ENCODE peak calls at places on chromosomes 3 and 15, in six cellular contexts. One of them, this sample, is unnamed.
A peak's percentile ranks its signal among the peaks of the same experiment; 100 is the strongest.

GRCh38 chr15:56052389-56053045 is 59.1 kb upstream of the NEDD4 start:
- DNase-seq in SK-N-SH: peak; percentile 36
- DNase-seq in glutamatergic neuron: no peak
- DNase-seq in mucosa of descending colon: no peak
- DNase-seq in BE2C: no peak
- DNase-seq in LNCaP clone FGC: no peak
- DNase-seq in this sample: no peak

GRCh38 chr15:86650084-86650483 is 570.4 kb downstream of the AGBL1 start:
- DNase-seq in mucosa of descending colon: peak; percentile 45
- DNase-seq in SK-N-SH: no peak
- DNase-seq in BE2C: no peak
- DNase-seq in LNCaP clone FGC: no peak
- DNase-seq in glutamatergic neuron: no peak
- DNase-seq in this sample: no peak

GRCh38 chr3:142853270-142854163 is 35.4 kb downstream of the PCOLCE2 start:
- DNase-seq in glutamatergic neuron: no peak
- DNase-seq in LNCaP clone FGC: no peak
- DNase-seq in mucosa of descending colon: no peak
- DNase-seq in BE2C: peak; percentile 22
- DNase-seq in SK-N-SH: no peak
- DNase-seq in this sample: no peak

GRCh38 chr3:186583820-186584219 is 13.3 kb downstream of the DNAJB11 start:
- DNase-seq in SK-N-SH: no peak
- DNase-seq in BE2C: no peak
- DNase-seq in mucosa of descending colon: no peak
- DNase-seq in glutamatergic neuron: no peak
- DNase-seq in LNCaP clone FGC: no peak
- DNase-seq in this sample: no peak

GRCh38 chr3:178960191-178960590 is 111.4 kb downstream of the ZMAT3 start:
- DNase-seq in glutamatergic neuron: no peak
- DNase-seq in SK-N-SH: no peak
- DNase-seq in BE2C: no peak
- DNase-seq in mucosa of descending colon: no peak
- DNase-seq in LNCaP clone FGC: no peak
- DNase-seq in this sample: no peak

GRCh38 chr3:71247221-71247947 is 336.1 kb downstream of the FOXP1 start:
- DNase-seq in LNCaP clone FGC: no peak
- DNase-seq in BE2C: peak; percentile 76
- DNase-seq in mucosa of descending colon: no peak
- DNase-seq in glutamatergic neuron: peak; percentile 76
- DNase-seq in SK-N-SH: peak; percentile 50
- DNase-seq in this sample: no peak

GRCh38 chr3:58164199-58164879 is 46.4 kb downstream of the DNASE1L3 start:
- DNase-seq in BE2C: peak; percentile 15
- DNase-seq in LNCaP clone FGC: peak; percentile 91
- DNase-seq in SK-N-SH: peak; percentile 89
- DNase-seq in mucosa of descending colon: no peak
- DNase-seq in glutamatergic neuron: no peak
- DNase-seq in this sample: no peak

GRCh38 chr3:2839886-2840285 is 270.3 kb downstream of the IL5RA start:
- DNase-seq in BE2C: no peak
- DNase-seq in SK-N-SH: no peak
- DNase-seq in mucosa of descending colon: no peak
- DNase-seq in LNCaP clone FGC: no peak
- DNase-seq in glutamatergic neuron: no peak
- DNase-seq in this sample: no peak

GRCh38 chr15:77817434-77817833 is 184.7 kb upstream of the LINGO1 start:
- DNase-seq in SK-N-SH: no peak
- DNase-seq in LNCaP clone FGC: peak; percentile 71
- DNase-seq in mucosa of descending colon: no peak
- DNase-seq in BE2C: no peak
- DNase-seq in glutamatergic neuron: no peak
- DNase-seq in this sample: no peak

GRCh38 chr15:63041982-63042878 is at the start of gene TPM1:
- DNase-seq in glutamatergic neuron: peak; percentile 70
- DNase-seq in SK-N-SH: peak; percentile 83
- DNase-seq in mucosa of descending colon: peak; percentile 84
- DNase-seq in LNCaP clone FGC: no peak
- DNase-seq in BE2C: peak; percentile 87
- DNase-seq in this sample: no peak

GRCh38 chr15:93087825-93088199 is 1.2 kb downstream of the RGMA start:
- DNase-seq in LNCaP clone FGC: no peak
- DNase-seq in SK-N-SH: peak; percentile 81
- DNase-seq in glutamatergic neuron: peak; percentile 81
- DNase-seq in mucosa of descending colon: peak; percentile 76
- DNase-seq in BE2C: peak; percentile 57
- DNase-seq in this sample: peak; percentile 69

GRCh38 chr3:118943597-118943996 is 91.0 kb downstream of the IGSF11 start:
- DNase-seq in BE2C: no peak
- DNase-seq in glutamatergic neuron: no peak
- DNase-seq in SK-N-SH: peak; percentile 13
- DNase-seq in LNCaP clone FGC: no peak
- DNase-seq in mucosa of descending colon: no peak
- DNase-seq in this sample: no peak

GRCh38 chr3:44554626-44555592 is at the start of gene ZKSCAN7:
- DNase-seq in mucosa of descending colon: peak; percentile 56
- DNase-seq in glutamatergic neuron: peak; percentile 85
- DNase-seq in LNCaP clone FGC: no peak
- DNase-seq in SK-N-SH: peak; percentile 98
- DNase-seq in BE2C: peak; percentile 62
- DNase-seq in this sample: peak; percentile 44

GRCh38 chr15:67062365-67062985 is 2.9 kb upstream of the SMAD3 start:
- DNase-seq in LNCaP clone FGC: no peak
- DNase-seq in glutamatergic neuron: no peak
- DNase-seq in SK-N-SH: no peak
- DNase-seq in BE2C: no peak
- DNase-seq in mucosa of descending colon: peak; percentile 57
- DNase-seq in this sample: no peak

GRCh38 chr3:127889461-127889863 is 25.6 kb upstream of the KBTBD12 start:
- DNase-seq in glutamatergic neuron: no peak
- DNase-seq in mucosa of descending colon: no peak
- DNase-seq in SK-N-SH: no peak
- DNase-seq in LNCaP clone FGC: no peak
- DNase-seq in BE2C: no peak
- DNase-seq in this sample: no peak

GRCh38 chr15:53559364-53560253 is 199.9 kb downstream of the WDR72 start:
- DNase-seq in mucosa of descending colon: peak; percentile 35
- DNase-seq in SK-N-SH: no peak
- DNase-seq in glutamatergic neuron: no peak
- DNase-seq in LNCaP clone FGC: no peak
- DNase-seq in BE2C: no peak
- DNase-seq in this sample: no peak

GRCh38 chr3:113643583-113643982 is 52.9 kb downstream of the USF3 start:
- DNase-seq in mucosa of descending colon: no peak
- DNase-seq in LNCaP clone FGC: no peak
- DNase-seq in BE2C: no peak
- DNase-seq in SK-N-SH: no peak
- DNase-seq in glutamatergic neuron: no peak
- DNase-seq in this sample: no peak

GRCh38 chr15:22939051-22939450 is 41.1 kb downstream of the CYFIP1 start:
- DNase-seq in SK-N-SH: no peak
- DNase-seq in glutamatergic neuron: no peak
- DNase-seq in mucosa of descending colon: no peak
- DNase-seq in LNCaP clone FGC: no peak
- DNase-seq in BE2C: no peak
- DNase-seq in this sample: no peak

GRCh38 chr3:12544652-12545472 is 437 bp downstream of the MKRN2OS start:
- DNase-seq in LNCaP clone FGC: no peak
- DNase-seq in mucosa of descending colon: peak; percentile 11
- DNase-seq in glutamatergic neuron: no peak
- DNase-seq in SK-N-SH: no peak
- DNase-seq in BE2C: no peak
- DNase-seq in this sample: no peak

GRCh38 chr3:12545473-12545791 is at the start of gene MKRN2OS:
- DNase-seq in SK-N-SH: no peak
- DNase-seq in LNCaP clone FGC: peak; percentile 90
- DNase-seq in BE2C: no peak
- DNase-seq in glutamatergic neuron: no peak
- DNase-seq in mucosa of descending colon: peak; percentile 86
- DNase-seq in this sample: no peak

GRCh38 chr3:12536423-12536822 is 8.9 kb downstream of the MKRN2OS start:
- DNase-seq in mucosa of descending colon: no peak
- DNase-seq in BE2C: no peak
- DNase-seq in SK-N-SH: no peak
- DNase-seq in LNCaP clone FGC: no peak
- DNase-seq in glutamatergic neuron: no peak
- DNase-seq in this sample: no peak

DNA sequence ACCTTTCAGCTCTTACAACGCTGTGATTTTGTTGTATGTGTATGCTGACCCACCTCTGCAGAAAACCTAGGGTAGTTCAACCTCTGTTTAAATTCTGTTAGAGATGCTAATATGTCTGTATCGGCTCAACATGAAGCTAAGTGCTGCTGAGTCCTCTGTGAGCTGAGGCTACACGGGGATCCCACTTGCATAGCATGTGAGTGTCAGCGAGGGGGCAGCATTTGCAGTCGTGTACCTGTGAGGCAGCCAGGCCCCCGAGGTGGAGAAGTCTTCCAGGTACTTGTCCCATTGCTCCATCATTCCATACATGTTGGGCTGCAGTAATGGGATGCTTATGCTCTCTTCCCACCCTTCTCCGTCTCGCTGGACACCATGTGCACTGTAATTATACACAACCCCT is 3.7 kb downstream of the MKRN2OS start:
- DNase-seq in mucosa of descending colon: no peak
- DNase-seq in SK-N-SH: peak; percentile 18
- DNase-seq in glutamatergic neuron: peak; percentile 36
- DNase-seq in LNCaP clone FGC: no peak
- DNase-seq in BE2C: peak; percentile 29
- DNase-seq in this sample: no peak
- TF ChIP-seq CTCF in mucosa of descending colon: no peak
- TF ChIP-seq CTCF in SK-N-SH: peak; percentile 23
- TF ChIP-seq CTCF in glutamatergic neuron: no peak
- TF ChIP-seq CTCF in LNCaP clone FGC: no peak
- TF ChIP-seq CTCF in BE2C: peak; percentile 46
- TF ChIP-seq CTCF in this sample: no peak

GRCh38 chr3:133459400-133459799 is 59.5 kb downstream of the BFSP2 start:
- DNase-seq in BE2C: no peak
- DNase-seq in glutamatergic neuron: no peak
- DNase-seq in SK-N-SH: no peak
- DNase-seq in LNCaP clone FGC: peak; percentile 97
- DNase-seq in mucosa of descending colon: no peak
- DNase-seq in this sample: no peak

GRCh38 chr3:133455281-133455680 is 55.4 kb downstream of the BFSP2 start:
- DNase-seq in glutamatergic neuron: no peak
- DNase-seq in BE2C: no peak
- DNase-seq in SK-N-SH: no peak
- DNase-seq in mucosa of descending colon: no peak
- DNase-seq in LNCaP clone FGC: no peak
- DNase-seq in this sample: no peak

GRCh38 chr3:133457025-133457424 is 57.2 kb downstream of the BFSP2 start:
- DNase-seq in SK-N-SH: peak; percentile 51
- DNase-seq in LNCaP clone FGC: no peak
- DNase-seq in glutamatergic neuron: peak; percentile 22
- DNase-seq in BE2C: peak; percentile 40
- DNase-seq in mucosa of descending colon: no peak
- DNase-seq in this sample: no peak

GRCh38 chr3:133455960-133456359 is 56.1 kb downstream of the BFSP2 start:
- DNase-seq in mucosa of descending colon: no peak
- DNase-seq in BE2C: no peak
- DNase-seq in LNCaP clone FGC: no peak
- DNase-seq in SK-N-SH: no peak
- DNase-seq in glutamatergic neuron: peak; percentile 29
- DNase-seq in this sample: no peak

GRCh38 chr3:133457465-133458067 is 57.7 kb downstream of the BFSP2 start:
- DNase-seq in BE2C: no peak
- DNase-seq in mucosa of descending colon: no peak
- DNase-seq in SK-N-SH: no peak
- DNase-seq in LNCaP clone FGC: no peak
- DNase-seq in glutamatergic neuron: no peak
- DNase-seq in this sample: no peak
- TF ChIP-seq CTCF in BE2C: peak; percentile 71
- TF ChIP-seq CTCF in mucosa of descending colon: no peak
- TF ChIP-seq CTCF in SK-N-SH: peak; percentile 48
- TF ChIP-seq CTCF in LNCaP clone FGC: no peak
- TF ChIP-seq CTCF in glutamatergic neuron: peak; percentile 58
- TF ChIP-seq CTCF in this sample: no peak

GRCh38 chr3:172981407-172981983 is 159.5 kb downstream of the SPATA16 start:
- DNase-seq in BE2C: no peak
- DNase-seq in glutamatergic neuron: no peak
- DNase-seq in SK-N-SH: no peak
- DNase-seq in LNCaP clone FGC: no peak
- DNase-seq in mucosa of descending colon: no peak
- DNase-seq in this sample: no peak

GRCh38 chr3:172987268-172987667 is 153.8 kb downstream of the SPATA16 start:
- DNase-seq in glutamatergic neuron: no peak
- DNase-seq in mucosa of descending colon: no peak
- DNase-seq in LNCaP clone FGC: peak; percentile 11
- DNase-seq in BE2C: no peak
- DNase-seq in SK-N-SH: no peak
- DNase-seq in this sample: no peak

GRCh38 chr3:172984938-172985337 is 156.1 kb downstream of the SPATA16 start:
- DNase-seq in LNCaP clone FGC: no peak
- DNase-seq in glutamatergic neuron: no peak
- DNase-seq in BE2C: no peak
- DNase-seq in SK-N-SH: no peak
- DNase-seq in mucosa of descending colon: no peak
- DNase-seq in this sample: no peak

GRCh38 chr3:172980849-172981248 is 160.2 kb downstream of the SPATA16 start:
- DNase-seq in LNCaP clone FGC: no peak
- DNase-seq in mucosa of descending colon: no peak
- DNase-seq in SK-N-SH: no peak
- DNase-seq in BE2C: no peak
- DNase-seq in glutamatergic neuron: no peak
- DNase-seq in this sample: no peak

GRCh38 chr3:172982731-172983364 is 158.2 kb downstream of the SPATA16 start:
- DNase-seq in mucosa of descending colon: no peak
- DNase-seq in SK-N-SH: peak; percentile 37
- DNase-seq in LNCaP clone FGC: no peak
- DNase-seq in glutamatergic neuron: no peak
- DNase-seq in BE2C: no peak
- DNase-seq in this sample: no peak
- TF ChIP-seq CTCF in mucosa of descending colon: no peak
- TF ChIP-seq CTCF in SK-N-SH: no peak
- TF ChIP-seq CTCF in LNCaP clone FGC: peak; percentile 55
- TF ChIP-seq CTCF in glutamatergic neuron: no peak
- TF ChIP-seq CTCF in BE2C: no peak
- TF ChIP-seq CTCF in this sample: no peak

GRCh38 chr3:27535809-27536392 is 51.7 kb upstream of the SLC4A7 start:
- DNase-seq in mucosa of descending colon: no peak
- DNase-seq in glutamatergic neuron: no peak
- DNase-seq in SK-N-SH: no peak
- DNase-seq in LNCaP clone FGC: no peak
- DNase-seq in BE2C: no peak
- DNase-seq in this sample: no peak

GRCh38 chr3:27536451-27536850 is 52.3 kb upstream of the SLC4A7 start:
- DNase-seq in mucosa of descending colon: no peak
- DNase-seq in glutamatergic neuron: no peak
- DNase-seq in BE2C: no peak
- DNase-seq in LNCaP clone FGC: no peak
- DNase-seq in SK-N-SH: no peak
- DNase-seq in this sample: no peak

GRCh38 chr3:27532426-27532825 is 48.2 kb upstream of the SLC4A7 start:
- DNase-seq in LNCaP clone FGC: no peak
- DNase-seq in mucosa of descending colon: no peak
- DNase-seq in glutamatergic neuron: no peak
- DNase-seq in SK-N-SH: no peak
- DNase-seq in BE2C: no peak
- DNase-seq in this sample: no peak

GRCh38 chr3:27532931-27533607 is 48.9 kb upstream of the SLC4A7 start:
- DNase-seq in LNCaP clone FGC: no peak
- DNase-seq in glutamatergic neuron: no peak
- DNase-seq in mucosa of descending colon: no peak
- DNase-seq in SK-N-SH: no peak
- DNase-seq in BE2C: no peak
- DNase-seq in this sample: no peak

GRCh38 chr3:27533718-27534578 is 49.8 kb upstream of the SLC4A7 start:
- DNase-seq in LNCaP clone FGC: no peak
- DNase-seq in BE2C: no peak
- DNase-seq in glutamatergic neuron: no peak
- DNase-seq in SK-N-SH: no peak
- DNase-seq in mucosa of descending colon: peak; percentile 21
- DNase-seq in this sample: no peak
- TF ChIP-seq CTCF in LNCaP clone FGC: no peak
- TF ChIP-seq CTCF in BE2C: no peak
- TF ChIP-seq CTCF in glutamatergic neuron: no peak
- TF ChIP-seq CTCF in SK-N-SH: peak; percentile 64
- TF ChIP-seq CTCF in mucosa of descending colon: no peak
- TF ChIP-seq CTCF in this sample: no peak

This sample was measured in natural killer cell.